ENCODE peak calls at places on chromosomes 16 and 17, in five cellular contexts. B is MM.1S, Y is SK-N-SH, W is GM12878, K is IMR-90. V is an unnamed sample.

GRCh38 chr17:39097159-39097519 is 54.3 kb downstream of the PLXDC1 start:
- DNase-seq in B (no peak), W (no peak), K (no peak), Y (no peak), V (no peak)

GRCh38 chr17:81444610-81445339 is 49.5 kb downstream of the BAHCC1 start:
- DNase-seq in Y (no peak), B (no peak), K (no peak), W (no peak), V (no peak)

GRCh38 chr16:57469917-57470470 is 7.5 kb downstream of the POLR2C start:
- DNase-seq in K (no peak), B (no peak), Y (peak), W (no peak), V (no peak)

GRCh38 chr16:73154063-73154870 is 106.3 kb upstream of the ZFHX3 start:
- DNase-seq in W (no peak), K (no peak), B (no peak), Y (no peak), V (no peak)

GRCh38 chr17:83065660-83066542 is 13.5 kb upstream of the METRNL start:
- DNase-seq in W (no peak), B (no peak), K (no peak), Y (no peak), V (no peak)

GRCh38 chr16:49640606-49641005 is 215.3 kb downstream of the ZNF423 start:
- DNase-seq in B (no peak), K (no peak), W (no peak), Y (peak), V (no peak)

GRCh38 chr16:14003119-14003570 is 68.0 kb upstream of the MRTFB start:
- DNase-seq in K (peak), B (no peak), Y (peak), W (no peak), V (peak)

GRCh38 chr17:62804822-62805221 is 3.3 kb downstream of the MARCHF10 start:
- DNase-seq in W (no peak), K (peak), Y (no peak), B (no peak), V (peak)

GRCh38 chr17:34220776-34221390 is 34.2 kb upstream of the CCL2 start:
- DNase-seq in B (no peak), Y (no peak), K (no peak), W (no peak), V (no peak)

GRCh38 chr17:74848656-74849399 is 10.9 kb downstream of the GRIN2C start:
- DNase-seq in Y (no peak), K (no peak), W (no peak), B (no peak), V (no peak)

GRCh38 chr16:67552476-67552875 is 9.8 kb upstream of the CTCF start:
- DNase-seq in Y (no peak), B (peak), K (no peak), W (no peak), V (no peak)
- H3K4me2 ChIP-seq in Y (no peak), B (peak), K (no peak), W (no peak), V (no peak)

GRCh38 chr16:646679-647172 is 2.4 kb upstream of the WDR90 start:
- DNase-seq in K (no peak), B (no peak), Y (no peak), W (no peak), V (no peak)

GRCh38 chr16:643050-643368 is 1.4 kb downstream of the MCRIP2 start:
- DNase-seq in Y (no peak), K (no peak), W (no peak), B (no peak), V (no peak)

GRCh38 chr16:645852-646678 is 3.1 kb upstream of the WDR90 start:
- DNase-seq in K (no peak), Y (no peak), W (no peak), B (no peak), V (no peak)

GRCh38 chr16:642189-643049 is 791 bp downstream of the MCRIP2 start:
- DNase-seq in Y (peak), B (peak), W (no peak), K (no peak), V (peak)

GRCh38 chr16:644556-644955 is 2.9 kb downstream of the MCRIP2 start:
- DNase-seq in W (no peak), K (no peak), Y (no peak), B (no peak), V (no peak)
- H3K4me2 ChIP-seq in W (no peak), K (no peak), Y (no peak), B (no peak), V (no peak)

DNA sequence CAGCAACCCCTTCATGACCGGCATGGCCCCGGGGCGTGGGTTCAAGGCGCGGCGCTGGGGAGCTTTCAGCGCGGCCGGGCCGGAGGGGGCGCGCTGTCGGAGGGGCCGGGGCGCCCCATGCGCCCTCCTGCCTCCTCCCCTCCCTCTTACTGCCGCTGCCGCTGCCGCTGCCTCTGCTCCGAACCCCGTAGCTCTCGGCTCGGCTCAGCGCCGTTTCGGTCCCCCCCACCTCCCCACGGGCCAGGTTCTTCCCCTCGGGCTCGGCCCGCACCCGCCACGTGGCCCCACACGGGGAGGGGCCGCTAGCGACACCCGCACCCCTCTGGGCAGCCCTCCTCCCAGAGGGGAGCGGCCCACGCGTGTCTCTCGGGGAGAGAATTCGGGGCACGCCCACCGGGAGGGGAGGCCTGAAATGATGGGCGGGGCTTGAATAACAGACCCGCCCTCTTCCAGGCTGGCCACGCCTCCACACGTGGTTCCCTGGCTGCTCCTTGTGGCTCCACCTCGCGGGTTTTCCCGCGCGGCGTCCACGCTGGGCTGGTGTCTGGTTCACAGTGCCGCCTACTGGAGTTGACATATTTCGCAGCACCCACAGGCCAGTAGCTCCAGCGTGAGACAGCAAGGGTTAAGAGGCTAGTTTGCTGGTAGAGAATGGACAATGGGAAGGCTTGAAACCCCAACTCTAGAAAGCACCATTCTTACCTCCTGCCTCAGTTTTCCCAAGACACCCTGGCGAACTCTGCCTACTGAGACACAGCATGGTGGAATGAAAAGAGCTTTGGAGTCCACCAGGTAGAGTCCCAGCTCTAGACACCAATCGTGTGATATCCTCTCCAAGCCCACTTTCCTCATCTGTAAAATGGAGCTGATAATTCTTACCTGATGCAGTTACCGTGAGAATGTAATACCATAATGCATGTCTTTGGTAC is at the start of gene KCNH4:
- DNase-seq in B (peak), Y (peak), K (peak), W (peak), V (peak)
- H3K4me2 ChIP-seq in B (peak), Y (peak), K (peak), W (peak), V (no peak)

GRCh38 chr17:4739122-4740024 is at the start of the genes CXCL16 and ZMYND15:
- DNase-seq in Y (peak), B (peak), W (no peak), K (no peak), V (peak)
- H3K4me2 ChIP-seq in Y (peak), B (peak), W (peak), K (peak), V (peak)

DNA sequence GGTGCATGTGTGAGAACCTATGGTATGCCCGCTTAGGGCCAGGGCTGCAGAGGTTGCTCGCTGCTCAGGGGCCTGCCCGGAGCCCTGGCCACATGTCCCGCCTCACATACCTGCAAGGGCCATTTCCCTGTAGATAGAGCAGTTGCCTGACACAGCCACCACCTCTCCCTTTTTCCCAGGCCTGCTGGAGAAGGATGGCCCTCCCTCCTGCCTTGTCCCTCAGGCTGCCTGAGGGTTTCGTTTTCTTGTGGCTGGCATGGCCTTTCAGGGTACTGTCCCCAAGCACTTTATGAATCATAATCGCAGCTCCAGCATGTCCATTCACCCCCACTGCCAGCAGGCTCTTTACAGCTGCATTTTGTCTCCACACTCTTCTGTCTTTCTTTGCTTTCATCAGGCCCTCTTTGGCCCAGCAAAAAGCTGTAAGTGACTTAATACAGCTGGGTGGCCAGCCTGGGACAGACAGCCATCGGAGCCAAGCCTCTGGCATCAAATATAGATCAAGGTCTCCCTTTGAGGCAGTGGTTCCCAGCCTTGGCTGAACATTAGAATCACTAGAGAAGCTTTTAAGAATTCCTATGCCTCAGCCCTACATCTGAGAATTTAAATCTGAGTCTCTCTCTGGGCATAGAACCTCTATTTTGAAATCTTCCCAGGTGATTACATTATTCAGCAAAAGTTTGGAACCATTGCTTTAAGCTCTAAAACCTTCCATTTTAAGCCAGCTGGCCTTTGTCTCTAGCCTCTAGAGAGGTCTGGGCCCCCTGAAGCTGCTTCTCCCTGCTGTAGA is 65.8 kb downstream of the MPRIP start:
- DNase-seq in K (no peak), B (no peak), Y (peak), W (no peak), V (no peak)
- H3K4me2 ChIP-seq in K (peak), B (no peak), Y (no peak), W (no peak), V (no peak)

DNA sequence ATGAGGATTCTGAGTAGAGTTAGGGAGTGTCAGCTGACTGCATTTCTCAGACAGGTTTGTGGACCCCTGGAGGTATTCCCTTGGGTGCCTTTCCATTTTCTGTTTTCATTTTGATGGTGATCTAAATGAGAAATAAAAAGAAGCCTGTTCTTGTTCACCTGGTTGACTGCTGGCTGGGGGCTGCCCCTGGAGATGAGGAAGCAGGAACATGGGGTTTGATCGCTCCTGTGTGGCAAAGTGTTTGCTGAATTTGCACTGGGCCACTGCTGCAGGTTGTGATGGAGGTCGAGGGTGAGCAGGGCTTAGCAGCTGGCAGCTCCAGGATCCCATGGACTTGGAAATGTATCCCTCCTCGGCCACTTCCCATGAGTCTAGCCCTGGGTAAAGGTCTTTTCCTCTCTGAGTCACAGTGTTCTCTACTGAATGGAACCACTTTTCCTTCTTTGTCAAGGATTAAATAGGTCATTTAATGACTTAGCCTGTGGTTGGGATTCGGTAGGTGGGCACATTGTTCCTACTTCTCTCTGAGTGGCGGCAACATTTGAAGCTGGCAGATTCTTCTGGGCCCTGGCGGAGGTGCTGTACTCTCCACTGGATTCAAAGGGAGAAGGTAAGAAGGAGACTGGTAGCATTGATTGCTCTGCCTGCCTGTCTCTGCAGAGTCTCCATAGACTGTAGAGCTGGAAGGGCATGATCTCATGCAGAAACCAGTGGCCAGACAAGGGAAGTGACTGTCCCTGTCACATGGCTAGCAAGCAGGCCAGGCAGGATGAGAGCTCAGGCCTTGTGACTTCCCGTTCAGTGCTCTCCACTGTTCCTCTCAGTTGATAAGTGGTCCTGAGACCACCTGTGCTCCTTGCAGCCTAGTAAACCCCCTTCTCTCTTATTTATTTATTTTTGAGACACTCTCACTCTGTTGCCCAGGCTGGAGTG is 17.9 kb downstream of the SNX29 start:
- DNase-seq in K (peak), W (no peak), B (no peak), Y (no peak), V (peak)
- H3K4me2 ChIP-seq in K (no peak), W (peak), B (no peak), Y (no peak), V (no peak)

GRCh38 chr17:49013311-49014205 is 16.4 kb downstream of the IGF2BP1 start:
- DNase-seq in K (no peak), B (no peak), Y (no peak), W (no peak), V (peak)
- H3K4me2 ChIP-seq in K (peak), B (no peak), Y (no peak), W (no peak), V (peak)

GRCh38 chr16:53913082-53913870 is 209.3 kb downstream of the FTO start:
- DNase-seq in B (no peak), Y (no peak), K (peak), W (no peak), V (peak)

GRCh38 chr16:53910990-53911389 is 207.0 kb downstream of the FTO start:
- DNase-seq in W (no peak), B (no peak), K (no peak), Y (no peak), V (no peak)

GRCh38 chr16:53911506-53911905 is 207.6 kb downstream of the FTO start:
- DNase-seq in Y (no peak), W (no peak), K (no peak), B (no peak), V (peak)

GRCh38 chr16:53913920-53914319 is 210.0 kb downstream of the FTO start:
- DNase-seq in Y (no peak), B (no peak), W (no peak), K (no peak), V (no peak)

DNA sequence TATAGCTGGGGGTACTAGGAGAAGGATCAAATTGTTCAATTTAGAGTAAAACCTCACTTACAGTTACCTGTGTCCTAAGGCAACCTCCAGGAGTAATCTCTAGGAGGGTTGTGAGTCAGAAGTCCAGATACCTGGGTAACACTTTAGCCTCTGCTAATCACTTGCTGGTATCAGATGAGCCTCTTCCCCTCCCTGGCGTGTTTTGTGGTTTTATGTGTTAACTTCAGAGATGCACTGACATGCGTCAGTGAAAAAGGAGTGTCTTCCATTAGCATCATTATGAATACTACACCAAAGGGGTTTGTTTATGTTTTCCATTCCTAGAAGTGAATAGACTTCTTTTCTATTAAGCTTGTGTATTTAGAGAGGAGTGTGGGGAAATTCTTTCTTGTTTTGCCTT is 208.2 kb downstream of the FTO start:
- DNase-seq in B (no peak), K (no peak), W (peak), Y (no peak), V (peak)
- H3K4me2 ChIP-seq in B (no peak), K (no peak), W (no peak), Y (no peak), V (no peak)

V was measured in mesenchymal stem cell.